ENCODE peak calls at places on chromosomes 7 and 10, in five cellular contexts. M is heart right ventricle, H is pancreas, E is tibial nerve, D is IMR-90. I is an unnamed sample.

GRCh38 chr10:78451592-78451991 is 417.9 kb downstream of the RPS24 start:
- DNase-seq in E (no peak), D (peak; percentile 16), M (peak; percentile 35), H (no peak), I (no peak)

GRCh38 chr7:35848728-35849127 is 47.9 kb downstream of the SEPTIN7 start:
- DNase-seq in E (no peak), D (no peak), M (no peak), H (no peak), I (no peak)

GRCh38 chr10:34288634-34289033 is 526.5 kb downstream of the PARD3 start:
- DNase-seq in H (no peak), D (peak; percentile 45), M (no peak), E (no peak), I (no peak)

GRCh38 chr7:141431143-141431479 is 120.1 kb upstream of the AGK start:
- DNase-seq in M (no peak), E (no peak), D (no peak), H (no peak), I (no peak)

GRCh38 chr7:21938463-21938862 is 7.2 kb downstream of the CDCA7L start:
- DNase-seq in E (no peak), H (no peak), M (no peak), D (no peak), I (no peak)

GRCh38 chr10:78047314-78047891 is 13.7 kb downstream of the RPS24 start:
- DNase-seq in H (peak; percentile 89), E (peak; percentile 90), D (peak; percentile 87), M (peak; percentile 87), I (peak; percentile 86)

GRCh38 chr10:24727811-24728210 is 4.1 kb upstream of the ARHGAP21 start:
- DNase-seq in H (no peak), M (no peak), D (no peak), E (no peak), I (no peak)

GRCh38 chr7:8751557-8752231 is 318.3 kb downstream of the NXPH1 start:
- DNase-seq in H (no peak), M (no peak), E (no peak), D (no peak), I (no peak)

GRCh38 chr7:41910916-41911315 is 208.0 kb upstream of the INHBA start:
- DNase-seq in D (peak; percentile 24), H (no peak), M (no peak), E (no peak), I (no peak)

GRCh38 chr7:156152380-156152779 is 340.1 kb upstream of the SHH start:
- DNase-seq in E (no peak), M (no peak), H (no peak), D (no peak), I (no peak)

GRCh38 chr7:88191911-88192310 is 27.9 kb downstream of the SRI start:
- DNase-seq in E (no peak), H (no peak), M (no peak), D (no peak), I (no peak)

GRCh38 chr10:22805304-22805703 is 90.9 kb upstream of the PIP4K2A start:
- DNase-seq in D (peak; percentile 58), M (no peak), H (no peak), E (no peak), I (no peak)

GRCh38 chr7:31500656-31501055 is 13.2 kb upstream of the ITPRID1 start:
- DNase-seq in D (no peak), E (no peak), M (no peak), H (no peak), I (no peak)

GRCh38 chr7:30173058-30173897 is 38.5 kb downstream of the MTURN start:
- DNase-seq in H (peak; percentile 87), M (peak; percentile 75), D (peak; percentile 89), E (peak; percentile 41), I (peak; percentile 67)

GRCh38 chr7:73850781-73851207 is 8.5 kb upstream of the METTL27 start:
- DNase-seq in M (no peak), E (no peak), H (no peak), D (peak; percentile 99), I (no peak)

GRCh38 chr10:11713186-11713743 is 28.9 kb upstream of the ECHDC3 start:
- DNase-seq in D (peak; percentile 32), H (no peak), M (peak; percentile 44), E (no peak), I (no peak)

GRCh38 chr7:119270045-119270464 is 1002.9 kb upstream of the KCND2 start:
- DNase-seq in M (no peak), E (no peak), D (peak; percentile 55), H (peak; percentile 32), I (peak; percentile 51)

GRCh38 chr10:121818599-121818998 is 109.2 kb downstream of the ATE1 start:
- DNase-seq in D (peak; percentile 31), M (no peak), E (no peak), H (no peak), I (no peak)

GRCh38 chr10:87656431-87657072 is 3.1 kb upstream of the PAPSS2 start:
- DNase-seq in H (no peak), D (peak; percentile 52), M (peak; percentile 30), E (no peak), I (no peak)

GRCh38 chr10:47346572-47347302 is 1.4 kb upstream of the RBP3 start:
- DNase-seq in D (no peak), H (no peak), E (no peak), M (no peak), I (peak; percentile 74)

GRCh38 chr10:133399123-133399601 is 5.2 kb downstream of the MTG1 start:
- DNase-seq in E (no peak), M (no peak), H (no peak), D (no peak), I (peak; percentile 28)

GRCh38 chr7:29613100-29613499 is 49.5 kb downstream of the PRR15 start:
- DNase-seq in E (no peak), H (no peak), D (no peak), M (no peak), I (no peak)

GRCh38 chr7:119341822-119342221 is 931.2 kb upstream of the KCND2 start:
- DNase-seq in E (no peak), H (no peak), M (no peak), D (no peak), I (no peak)

GRCh38 chr7:46871516-46871915 is 710.4 kb downstream of the TNS3 start:
- DNase-seq in H (no peak), D (no peak), E (no peak), M (no peak), I (no peak)

GRCh38 chr10:114930320-114930719 is 7.7 kb upstream of the TRUB1 start:
- DNase-seq in M (no peak), H (no peak), E (no peak), D (no peak), I (no peak)

GRCh38 chr10:114925675-114926204 is 12.3 kb upstream of the TRUB1 start:
- DNase-seq in D (peak; percentile 41), E (no peak), M (no peak), H (no peak), I (no peak)

GRCh38 chr10:114932225-114932624 is 5.8 kb upstream of the TRUB1 start:
- DNase-seq in H (no peak), D (no peak), M (no peak), E (no peak), I (no peak)

GRCh38 chr10:114931072-114931679 is 6.8 kb upstream of the TRUB1 start:
- DNase-seq in E (no peak), H (no peak), M (no peak), D (no peak), I (no peak)

GRCh38 chr10:114928818-114929217 is 9.2 kb upstream of the TRUB1 start:
- DNase-seq in E (no peak), H (no peak), M (no peak), D (no peak), I (no peak)
- H3K4me1 ChIP-seq in E (no peaks in the 10 kb centered on the region), H (no peaks in the 10 kb centered on the region), M (peaks cover 19% of the 10 kb centered on the region), D (peaks cover 3% of the 10 kb centered on the region), I (no peaks in the 10 kb centered on the region)

DNA sequence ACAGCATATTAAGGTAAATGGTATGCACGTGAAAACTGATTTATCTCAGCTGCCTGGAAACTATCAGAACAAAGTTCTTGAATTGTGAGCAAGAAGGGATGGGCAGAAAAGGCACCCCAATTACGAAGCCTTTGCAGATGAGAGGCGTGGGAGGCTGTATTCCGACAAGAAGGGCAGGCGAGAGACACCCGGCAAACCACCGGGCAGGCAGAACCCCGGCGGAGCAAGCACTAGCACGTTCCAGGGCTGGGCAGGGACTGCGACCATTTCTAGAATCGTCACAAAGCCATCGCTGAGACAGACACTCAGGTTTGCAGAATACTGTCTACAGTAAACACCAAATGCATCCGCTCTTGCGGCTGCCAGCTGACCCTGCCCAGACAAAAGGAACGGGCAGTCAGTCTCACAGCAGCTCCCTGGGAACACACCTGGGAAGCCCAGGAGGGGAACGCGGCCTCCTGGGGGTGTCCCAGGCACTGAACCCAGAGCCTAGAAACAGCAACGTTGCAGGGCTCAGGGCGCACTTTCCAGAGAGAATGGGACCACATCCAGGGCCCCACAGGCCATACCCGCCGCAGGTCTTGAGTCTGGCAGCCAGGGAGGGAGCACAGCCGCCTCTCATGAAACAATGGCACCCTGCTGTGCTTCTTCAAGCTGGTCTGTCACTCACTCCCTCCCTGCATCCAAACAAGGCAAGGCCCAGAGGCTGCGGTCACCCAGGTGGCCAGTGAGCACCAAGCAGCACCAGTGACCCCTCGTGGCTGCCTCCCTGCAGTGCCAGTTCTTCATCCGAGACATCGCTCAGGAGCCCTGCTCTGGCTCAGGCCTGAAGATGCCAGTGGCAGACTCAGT is 261.9 kb downstream of the PTPRN2 start:
- DNase-seq in M (no peak), D (no peak), H (no peak), E (no peak), I (no peak)
- TF ChIP-seq CTCF in M (peak; percentile 19), D (no peak), H (no peak), E (no peak), I (peak; percentile 27)

GRCh38 chr10:50927522-50928189 is 42.2 kb upstream of the A1CF start:
- DNase-seq in D (no peak), H (no peak), M (no peak), E (no peak), I (no peak)
- H3K27ac ChIP-seq in D (no peak overlapping the region), H (no peak overlapping the region), M (no peak overlapping the region), E (no peak overlapping the region), I (no peak overlapping the region)

DNA sequence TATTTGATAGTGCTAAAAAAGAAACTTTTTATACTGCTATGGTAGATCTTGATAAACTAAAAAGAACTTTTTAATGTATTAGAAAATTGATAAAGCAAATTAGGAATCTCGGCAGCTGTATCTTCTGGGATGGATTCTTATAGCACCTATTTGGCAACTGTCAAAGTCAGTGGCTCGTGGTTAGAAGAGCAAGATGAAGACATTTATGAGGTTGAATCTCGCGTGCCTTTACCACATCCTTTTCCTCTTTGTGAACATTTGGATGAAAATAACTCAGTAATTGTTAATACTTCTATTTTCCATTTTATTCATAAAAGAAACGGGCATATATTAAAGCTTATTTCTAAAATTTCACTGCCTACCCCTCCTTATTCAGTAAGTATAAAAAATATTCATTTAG is 76.2 kb downstream of the CYP51A1 start:
- DNase-seq in D (no peak), M (no peak), E (no peak), H (no peak), I (no peak)
- H3K4me1 ChIP-seq in D (no peaks in the 10 kb centered on the region), M (peaks cover 6% of the 10 kb centered on the region), E (no peaks in the 10 kb centered on the region), H (peaks cover 40% of the 10 kb centered on the region), I (peaks cover 7% of the 10 kb centered on the region)

I was measured in lower lobe of right lung.